ENCODE peak calls at places on chromosomes 1 and 21, in six cellular contexts. One of them, this sample, is unnamed.

GRCh38 chr1:5514519-5515183 is 477.6 kb downstream of the NPHP4 start:
- DNase-seq in mammary epithelial cell: peak
- DNase-seq in AG04450: no peak
- DNase-seq in OCI-LY7: peak
- DNase-seq in activated CD8-positive, alpha-beta T cell treated with anti-CD3 and anti-CD28 coated beads for 36 hours: peak
- DNase-seq in BJ: no peak
- DNase-seq in this sample: peak

GRCh38 chr1:65979145-65979544 is 186.4 kb downstream of the PDE4B start:
- DNase-seq in mammary epithelial cell: peak
- DNase-seq in AG04450: no peak
- DNase-seq in OCI-LY7: no peak
- DNase-seq in activated CD8-positive, alpha-beta T cell treated with anti-CD3 and anti-CD28 coated beads for 36 hours: no peak
- DNase-seq in BJ: no peak
- DNase-seq in this sample: no peak

GRCh38 chr1:214453109-214453722 is 98.2 kb downstream of the PTPN14 start:
- DNase-seq in mammary epithelial cell: peak
- DNase-seq in AG04450: no peak
- DNase-seq in OCI-LY7: no peak
- DNase-seq in activated CD8-positive, alpha-beta T cell treated with anti-CD3 and anti-CD28 coated beads for 36 hours: no peak
- DNase-seq in BJ: no peak
- DNase-seq in this sample: no peak

GRCh38 chr1:207029991-207030521 is 2.5 kb downstream of the C1orf116 start:
- DNase-seq in mammary epithelial cell: peak
- DNase-seq in AG04450: no peak
- DNase-seq in OCI-LY7: no peak
- DNase-seq in activated CD8-positive, alpha-beta T cell treated with anti-CD3 and anti-CD28 coated beads for 36 hours: no peak
- DNase-seq in BJ: no peak
- DNase-seq in this sample: no peak

GRCh38 chr1:230176871-230177411 is 109.9 kb downstream of the GALNT2 start:
- DNase-seq in mammary epithelial cell: no peak
- DNase-seq in AG04450: no peak
- DNase-seq in OCI-LY7: no peak
- DNase-seq in activated CD8-positive, alpha-beta T cell treated with anti-CD3 and anti-CD28 coated beads for 36 hours: peak
- DNase-seq in BJ: no peak
- DNase-seq in this sample: no peak

GRCh38 chr21:44612669-44613229 is 870 bp downstream of the KRTAP10-8 start:
- DNase-seq in mammary epithelial cell: no peak
- DNase-seq in AG04450: no peak
- DNase-seq in OCI-LY7: no peak
- DNase-seq in activated CD8-positive, alpha-beta T cell treated with anti-CD3 and anti-CD28 coated beads for 36 hours: no peak
- DNase-seq in BJ: no peak
- DNase-seq in this sample: no peak

GRCh38 chr1:91020967-91021685 is 709 bp downstream of the ZNF644 start:
- DNase-seq in mammary epithelial cell: peak
- DNase-seq in AG04450: peak
- DNase-seq in OCI-LY7: peak
- DNase-seq in activated CD8-positive, alpha-beta T cell treated with anti-CD3 and anti-CD28 coated beads for 36 hours: peak
- DNase-seq in BJ: no peak
- DNase-seq in this sample: peak

GRCh38 chr21:38438476-38438893 is 59.8 kb downstream of the ERG start:
- DNase-seq in mammary epithelial cell: no peak
- DNase-seq in AG04450: peak
- DNase-seq in OCI-LY7: no peak
- DNase-seq in activated CD8-positive, alpha-beta T cell treated with anti-CD3 and anti-CD28 coated beads for 36 hours: no peak
- DNase-seq in BJ: peak
- DNase-seq in this sample: peak

GRCh38 chr1:228007054-228007800 is 429 bp downstream of the WNT3A start:
- DNase-seq in mammary epithelial cell: peak
- DNase-seq in AG04450: no peak
- DNase-seq in OCI-LY7: no peak
- DNase-seq in activated CD8-positive, alpha-beta T cell treated with anti-CD3 and anti-CD28 coated beads for 36 hours: no peak
- DNase-seq in BJ: no peak
- DNase-seq in this sample: peak

DNA sequence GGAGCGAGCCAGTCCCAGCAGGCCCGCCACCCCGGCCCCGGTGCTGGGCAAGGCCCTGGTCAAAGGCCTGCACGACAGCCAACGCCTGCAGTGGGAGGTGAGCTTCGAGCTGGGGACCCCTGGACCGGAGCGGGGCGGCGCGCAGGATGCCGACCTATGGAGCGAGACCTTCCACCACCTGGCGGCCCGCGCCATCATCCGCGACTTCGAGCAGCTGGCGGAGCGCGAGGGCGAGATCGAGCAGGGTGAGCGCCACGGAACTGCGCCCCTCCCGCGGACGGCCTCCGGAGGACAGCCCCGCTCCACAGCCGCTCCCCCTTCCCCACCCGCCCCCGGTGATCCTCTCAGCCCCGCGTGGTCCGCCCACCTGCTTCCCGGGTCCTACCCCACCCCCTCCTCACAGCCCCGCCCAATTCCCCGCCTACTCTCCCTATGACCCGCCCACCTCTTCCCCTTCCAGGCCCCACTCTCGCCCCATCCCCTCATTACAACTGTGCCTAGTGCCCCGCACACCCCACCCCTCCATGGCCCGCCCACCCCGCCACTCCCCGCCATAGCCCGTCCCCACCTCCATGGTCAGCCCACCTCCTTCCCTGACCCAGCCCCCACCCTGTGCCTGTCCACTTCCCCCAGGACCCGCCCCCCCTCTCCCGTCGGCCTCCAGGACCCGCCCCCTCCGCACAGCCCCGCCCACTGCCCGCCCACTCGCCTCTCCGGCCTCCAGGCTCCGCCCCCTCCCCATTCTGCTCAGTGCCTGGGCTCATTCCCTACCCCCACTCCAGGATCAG is 52.7 kb downstream of the VWA5B1 start:
- DNase-seq in mammary epithelial cell: no peak
- DNase-seq in AG04450: no peak
- DNase-seq in OCI-LY7: peak
- DNase-seq in activated CD8-positive, alpha-beta T cell treated with anti-CD3 and anti-CD28 coated beads for 36 hours: peak
- DNase-seq in BJ: no peak
- DNase-seq in this sample: peak
- TF ChIP-seq CTCF in mammary epithelial cell: no peak
- TF ChIP-seq CTCF in AG04450: no peak
- TF ChIP-seq CTCF in OCI-LY7: no peak
- TF ChIP-seq CTCF in activated CD8-positive, alpha-beta T cell treated with anti-CD3 and anti-CD28 coated beads for 36 hours: no peak
- TF ChIP-seq CTCF in BJ: no peak
- TF ChIP-seq CTCF in this sample: no peak

GRCh38 chr1:244864253-244865027 is at the start of gene HNRNPU:
- DNase-seq in mammary epithelial cell: peak
- DNase-seq in AG04450: peak
- DNase-seq in OCI-LY7: peak
- DNase-seq in activated CD8-positive, alpha-beta T cell treated with anti-CD3 and anti-CD28 coated beads for 36 hours: peak
- DNase-seq in BJ: peak
- DNase-seq in this sample: peak
- TF ChIP-seq CTCF in mammary epithelial cell: peak
- TF ChIP-seq CTCF in AG04450: peak
- TF ChIP-seq CTCF in OCI-LY7: peak
- TF ChIP-seq CTCF in activated CD8-positive, alpha-beta T cell treated with anti-CD3 and anti-CD28 coated beads for 36 hours: peak
- TF ChIP-seq CTCF in BJ: peak
- TF ChIP-seq CTCF in this sample: peak

GRCh38 chr1:181095260-181095659 is 6.8 kb downstream of the IER5 start:
- DNase-seq in mammary epithelial cell: no peak
- DNase-seq in AG04450: no peak
- DNase-seq in OCI-LY7: no peak
- DNase-seq in activated CD8-positive, alpha-beta T cell treated with anti-CD3 and anti-CD28 coated beads for 36 hours: no peak
- DNase-seq in BJ: no peak
- DNase-seq in this sample: no peak

GRCh38 chr1:181094402-181094801 is 5.9 kb downstream of the IER5 start:
- DNase-seq in mammary epithelial cell: no peak
- DNase-seq in AG04450: no peak
- DNase-seq in OCI-LY7: no peak
- DNase-seq in activated CD8-positive, alpha-beta T cell treated with anti-CD3 and anti-CD28 coated beads for 36 hours: no peak
- DNase-seq in BJ: no peak
- DNase-seq in this sample: no peak

GRCh38 chr1:181095763-181096184 is 7.3 kb downstream of the IER5 start:
- DNase-seq in mammary epithelial cell: no peak
- DNase-seq in AG04450: no peak
- DNase-seq in OCI-LY7: no peak
- DNase-seq in activated CD8-positive, alpha-beta T cell treated with anti-CD3 and anti-CD28 coated beads for 36 hours: no peak
- DNase-seq in BJ: no peak
- DNase-seq in this sample: no peak

GRCh38 chr1:181092883-181093282 is 4.4 kb downstream of the IER5 start:
- DNase-seq in mammary epithelial cell: no peak
- DNase-seq in AG04450: no peak
- DNase-seq in OCI-LY7: no peak
- DNase-seq in activated CD8-positive, alpha-beta T cell treated with anti-CD3 and anti-CD28 coated beads for 36 hours: no peak
- DNase-seq in BJ: no peak
- DNase-seq in this sample: no peak

GRCh38 chr1:181094813-181095212 is 6.3 kb downstream of the IER5 start:
- DNase-seq in mammary epithelial cell: no peak
- DNase-seq in AG04450: peak
- DNase-seq in OCI-LY7: no peak
- DNase-seq in activated CD8-positive, alpha-beta T cell treated with anti-CD3 and anti-CD28 coated beads for 36 hours: no peak
- DNase-seq in BJ: peak
- DNase-seq in this sample: no peak
- TF ChIP-seq CTCF in mammary epithelial cell: no peak
- TF ChIP-seq CTCF in AG04450: no peak
- TF ChIP-seq CTCF in OCI-LY7: no peak
- TF ChIP-seq CTCF in activated CD8-positive, alpha-beta T cell treated with anti-CD3 and anti-CD28 coated beads for 36 hours: no peak
- TF ChIP-seq CTCF in BJ: no peak
- TF ChIP-seq CTCF in this sample: no peak

GRCh38 chr1:186304982-186305949 is 69.8 kb downstream of the TPR start:
- DNase-seq in mammary epithelial cell: peak
- DNase-seq in AG04450: no peak
- DNase-seq in OCI-LY7: peak
- DNase-seq in activated CD8-positive, alpha-beta T cell treated with anti-CD3 and anti-CD28 coated beads for 36 hours: peak
- DNase-seq in BJ: no peak
- DNase-seq in this sample: peak
- TF ChIP-seq CTCF in mammary epithelial cell: peak
- TF ChIP-seq CTCF in AG04450: peak
- TF ChIP-seq CTCF in OCI-LY7: peak
- TF ChIP-seq CTCF in activated CD8-positive, alpha-beta T cell treated with anti-CD3 and anti-CD28 coated beads for 36 hours: peak
- TF ChIP-seq CTCF in BJ: peak
- TF ChIP-seq CTCF in this sample: peak

DNA sequence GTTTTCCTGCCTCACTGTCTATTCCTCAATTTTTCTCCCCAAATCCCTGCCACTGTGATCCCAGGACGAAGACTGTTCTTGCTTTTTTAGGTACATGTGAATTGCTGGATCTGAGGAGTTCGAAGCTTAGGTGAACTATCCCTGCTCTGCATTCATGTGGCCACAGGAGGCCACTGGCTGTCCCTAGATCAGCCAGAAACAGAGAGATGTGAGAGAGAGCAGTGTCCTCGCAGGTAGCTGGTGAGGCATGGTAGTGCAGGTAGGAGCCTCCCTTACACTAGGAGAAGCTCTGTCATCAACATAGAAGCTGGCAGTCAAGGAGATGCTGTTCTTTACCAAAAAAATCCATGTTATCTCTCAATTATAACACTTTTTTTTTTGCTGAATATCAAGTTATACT is 71.5 kb downstream of the USP24 start:
- DNase-seq in mammary epithelial cell: peak
- DNase-seq in AG04450: no peak
- DNase-seq in OCI-LY7: peak
- DNase-seq in activated CD8-positive, alpha-beta T cell treated with anti-CD3 and anti-CD28 coated beads for 36 hours: peak
- DNase-seq in BJ: no peak
- DNase-seq in this sample: no peak
- TF ChIP-seq CTCF in mammary epithelial cell: peak
- TF ChIP-seq CTCF in AG04450: no peak
- TF ChIP-seq CTCF in OCI-LY7: peak
- TF ChIP-seq CTCF in activated CD8-positive, alpha-beta T cell treated with anti-CD3 and anti-CD28 coated beads for 36 hours: peak
- TF ChIP-seq CTCF in BJ: no peak
- TF ChIP-seq CTCF in this sample: no peak